ENCODE peak calls at places on chromosomes 7 and 10, in ten cellular contexts. Y is T-cell; G is A549; I is activated CD8-positive, alpha-beta memory T cell treated with anti-CD3 and anti-CD28 coated beads, Interleukin-2, amount 10 ng/mL, durations not matched to agents 7 days and 5 days; A is HFFc6; R is body of pancreas; P is left ventricle myocardium superior; F is myocyte; S is RPMI7951; Q is WTC11. T is an unnamed sample.

GRCh38 chr7:42522227-42522991 is 285.4 kb upstream of the GLI3 start:
- DNase-seq in A (no peak), R (no peak), Y (no peak), G (no peak), F (no peak), S (peak; percentile 70), P (no peak), I (no peak), Q (peak; percentile 26), T (no peak)

GRCh38 chr10:77592946-77593636 is 44.5 kb downstream of the KCNMA1 start:
- DNase-seq in G (peak; percentile 90), I (no peak), Q (no peak), F (peak; percentile 59), R (no peak), P (no peak), A (peak; percentile 90), S (peak; percentile 93), Y (no peak), T (no peak)

GRCh38 chr10:71776528-71776927 is 3.2 kb upstream of the VSIR start:
- DNase-seq in Y (no peak), F (no peak), A (no peak), P (peak; percentile 19), I (no peak), G (no peak), Q (no peak), R (no peak), S (no peak), T (no peak)

GRCh38 chr7:2896141-2896540 is 52.0 kb upstream of the GNA12 start:
- DNase-seq in R (no peak), F (no peak), I (no peak), Y (no peak), Q (no peak), A (no peak), P (no peak), S (no peak), G (no peak), T (no peak)

GRCh38 chr10:22372922-22373321 is 27.6 kb downstream of the SPAG6 start:
- DNase-seq in S (peak; percentile 2), G (no peak), A (no peak), P (no peak), F (no peak), Q (no peak), I (no peak), Y (no peak), R (no peak), T (no peak)

GRCh38 chr10:124105594-124105993 is 12.2 kb upstream of the CHST15 start:
- DNase-seq in S (peak; percentile 70), P (no peak), F (no peak), A (no peak), Q (no peak), G (no peak), R (no peak), I (no peak), Y (no peak), T (no peak)

GRCh38 chr7:103141753-103142404 is 7.0 kb downstream of the NAPEPLD start:
- DNase-seq in Y (no peak), S (peak; percentile 59), F (peak; percentile 27), A (no peak), R (no peak), Q (no peak), G (no peak), I (no peak), P (no peak), T (no peak)

GRCh38 chr7:95749515-95749914 is 22.8 kb upstream of the DYNC1I1 start:
- DNase-seq in S (no peak), Y (no peak), A (no peak), P (no peak), F (no peak), Q (no peak), I (no peak), R (no peak), G (no peak), T (no peak)

GRCh38 chr10:451021-451471 is 238.4 kb downstream of the DIP2C start:
- DNase-seq in S (peak; percentile 68), F (peak; percentile 73), A (no peak), R (no peak), I (peak; percentile 82), G (no peak), Q (no peak), P (no peak), Y (peak; percentile 72), T (no peak)

GRCh38 chr7:20331231-20331880 is 656 bp downstream of the ITGB8 start:
- DNase-seq in I (no peak), S (peak; percentile 57), G (peak; percentile 14), Q (peak; percentile 66), P (peak; percentile 64), R (peak; percentile 67), A (no peak), Y (no peak), F (peak; percentile 47), T (peak; percentile 57)

GRCh38 chr10:108358912-108359311 is 1194.4 kb upstream of the SORCS1 start:
- DNase-seq in I (no peak), G (peak; percentile 20), Q (no peak), R (no peak), Y (no peak), F (no peak), S (peak; percentile 89), P (no peak), A (peak; percentile 84), T (no peak)